ENCODE peak calls at places on chromosomes 5 and 9, in nine cellular contexts. G is fibroblast of lung; D is PC-3; L is ovary; S is fibroblast of mammary gland; O is GM23338; J is CD8-positive, alpha-beta T cell; Z is fibroblast of pulmonary artery; U is fibroblast of the aortic adventitia. B is an unnamed sample.

GRCh38 chr5:179241764-179242370 is 103.4 kb downstream of the ADAMTS2 start:
- DNase-seq in Z (no peak), S (no peak), G (no peak), D (no peak), J (no peak), L (no peak), U (no peak), O (no peak), B (peak; percentile 46)

GRCh38 chr9:91085499-91086291 is 276.0 kb downstream of the AUH start:
- DNase-seq in Z (peak; percentile 48), U (no peak), S (no peak), O (no peak), G (no peak), J (no peak), D (no peak), L (no peak), B (no peak)

GRCh38 chr9:36486454-36486932 is 86.2 kb upstream of the MELK start:
- DNase-seq in J (no peak), L (no peak), Z (peak; percentile 15), D (no peak), U (peak; percentile 18), O (peak; percentile 24), S (peak; percentile 7), G (peak; percentile 28), B (peak; percentile 28)

GRCh38 chr5:138840100-138840499 is 35.0 kb downstream of the LRRTM2 start:
- DNase-seq in U (no peak), D (no peak), J (no peak), L (no peak), S (no peak), G (no peak), O (no peak), Z (no peak), B (no peak)

GRCh38 chr5:69048233-69048632 is 45.6 kb upstream of the SLC30A5 start:
- DNase-seq in J (no peak), O (peak; percentile 56), D (peak; percentile 54), U (peak; percentile 5), S (peak; percentile 19), L (no peak), G (no peak), Z (no peak), B (no peak)

GRCh38 chr9:96150324-96151023 is 151.5 kb downstream of the HSD17B3 start:
- DNase-seq in U (no peak), L (no peak), O (no peak), G (peak; percentile 39), S (no peak), Z (no peak), J (peak; percentile 26), D (no peak), B (no peak)

GRCh38 chr5:55534436-55535198 is at the start of gene PLPP1:
- DNase-seq in D (peak; percentile 73), L (peak; percentile 92), U (peak; percentile 81), G (peak; percentile 87), J (peak; percentile 75), O (peak; percentile 94), S (peak; percentile 76), Z (peak; percentile 90), B (peak; percentile 93)

GRCh38 chr5:38845555-38846378 is at the start of gene OSMR:
- DNase-seq in G (peak; percentile 99), S (peak; percentile 98), L (peak; percentile 98), J (no peak), D (peak; percentile 98), O (peak; percentile 73), U (peak; percentile 99), Z (peak; percentile 99), B (peak; percentile 100)

GRCh38 chr9:33923079-33923478 is 106.1 kb downstream of the UBE2R2 start:
- DNase-seq in G (no peak), Z (no peak), J (no peak), U (no peak), D (no peak), S (no peak), O (no peak), L (no peak), B (no peak)

GRCh38 chr5:168215646-168216045 is 75.8 kb upstream of the WWC1 start:
- DNase-seq in O (peak; percentile 27), D (no peak), J (no peak), L (no peak), Z (no peak), U (no peak), G (no peak), S (no peak), B (no peak)

GRCh38 chr5:43631182-43631910 is 28.4 kb downstream of the NNT start:
- DNase-seq in D (peak; percentile 93), O (peak; percentile 98), G (peak; percentile 73), S (peak; percentile 87), J (no peak), L (peak; percentile 22), U (peak; percentile 86), Z (peak; percentile 85), B (peak; percentile 86)

GRCh38 chr5:125100342-125100741 is 353.9 kb upstream of the ZNF608 start:
- DNase-seq in G (no peak), O (no peak), D (no peak), Z (no peak), L (no peak), U (no peak), J (no peak), S (no peak), B (no peak)

GRCh38 chr5:44875661-44876250 is 67.0 kb downstream of the MRPS30 start:
- DNase-seq in S (peak; percentile 78), U (peak; percentile 22), Z (no peak), J (no peak), O (peak; percentile 7), D (peak; percentile 98), G (peak; percentile 94), L (no peak), B (no peak)

GRCh38 chr5:129465945-129466344 is 5.8 kb downstream of the ADAMTS19 start:
- DNase-seq in G (no peak), J (no peak), D (no peak), U (no peak), O (no peak), Z (no peak), L (no peak), S (no peak), B (no peak)

GRCh38 chr5:129459485-129460120 is 495 bp upstream of the ADAMTS19 start:
- DNase-seq in Z (peak; percentile 59), U (peak; percentile 3), J (no peak), G (peak; percentile 64), O (peak; percentile 86), S (peak; percentile 47), L (peak; percentile 15), D (no peak), B (peak; percentile 61)

GRCh38 chr5:129461816-129462396 is 1.8 kb downstream of the ADAMTS19 start:
- DNase-seq in D (no peak), L (no peak), G (no peak), Z (no peak), U (no peak), O (no peak), S (no peak), J (no peak), B (no peak)

GRCh38 chr5:129460951-129461815 is 1.1 kb downstream of the ADAMTS19 start:
- DNase-seq in J (no peak), U (peak; percentile 1), O (peak; percentile 82), L (peak; percentile 23), G (peak; percentile 36), D (peak; percentile 15), Z (peak; percentile 38), S (no peak), B (peak; percentile 24)

GRCh38 chr5:129460121-129460950 is at the start of gene ADAMTS19:
- DNase-seq in S (peak; percentile 56), L (no peak), O (peak; percentile 76), J (no peak), U (peak; percentile 10), D (peak; percentile 21), Z (peak; percentile 60), G (peak; percentile 71), B (peak; percentile 59)
- H3K4me3 ChIP-seq in S (peak within 1 kb of the TSS; percentile 63), L (peak within 1 kb of the TSS; percentile 57), O (peak within 1 kb of the TSS; percentile 87), J (no peak within 1 kb of the TSS), U (peak within 1 kb of the TSS; percentile 44), D (peak within 1 kb of the TSS; percentile 56), Z (peak within 1 kb of the TSS; percentile 58), G (peak within 1 kb of the TSS; percentile 53), B (peak within 1 kb of the TSS; percentile 50)

GRCh38 chr9:123493627-123494026 is 137.6 kb downstream of the CRB2 start:
- DNase-seq in Z (no peak), U (no peak), D (no peak), S (no peak), G (no peak), O (no peak), J (no peak), L (no peak), B (no peak)
- TF ChIP-seq CTCF in Z (no peak), U (no peak), D (no peak), S (no peak), G (no peak), O (no peak), J (no peak), L (no peak), B (no peak)

GRCh38 chr5:176810687-176811501 is 535 bp downstream of the UNC5A start:
- DNase-seq in L (no peak), U (no peak), D (no peak), Z (peak; percentile 2), O (peak; percentile 62), G (peak; percentile 39), S (no peak), J (no peak), B (peak; percentile 12)

GRCh38 chr5:176809544-176810083 is 745 bp upstream of the UNC5A start:
- DNase-seq in S (no peak), J (no peak), Z (no peak), L (no peak), D (no peak), U (no peak), O (peak; percentile 45), G (no peak), B (no peak)

GRCh38 chr5:176813587-176814312 is 3.4 kb downstream of the UNC5A start:
- DNase-seq in J (no peak), L (no peak), D (no peak), S (no peak), U (no peak), O (no peak), G (no peak), Z (no peak), B (no peak)

GRCh38 chr5:176812269-176813259 is 2.2 kb downstream of the UNC5A start:
- DNase-seq in O (peak; percentile 83), Z (peak; percentile 27), D (no peak), L (no peak), S (peak; percentile 14), J (no peak), U (no peak), G (no peak), B (peak; percentile 26)

DNA sequence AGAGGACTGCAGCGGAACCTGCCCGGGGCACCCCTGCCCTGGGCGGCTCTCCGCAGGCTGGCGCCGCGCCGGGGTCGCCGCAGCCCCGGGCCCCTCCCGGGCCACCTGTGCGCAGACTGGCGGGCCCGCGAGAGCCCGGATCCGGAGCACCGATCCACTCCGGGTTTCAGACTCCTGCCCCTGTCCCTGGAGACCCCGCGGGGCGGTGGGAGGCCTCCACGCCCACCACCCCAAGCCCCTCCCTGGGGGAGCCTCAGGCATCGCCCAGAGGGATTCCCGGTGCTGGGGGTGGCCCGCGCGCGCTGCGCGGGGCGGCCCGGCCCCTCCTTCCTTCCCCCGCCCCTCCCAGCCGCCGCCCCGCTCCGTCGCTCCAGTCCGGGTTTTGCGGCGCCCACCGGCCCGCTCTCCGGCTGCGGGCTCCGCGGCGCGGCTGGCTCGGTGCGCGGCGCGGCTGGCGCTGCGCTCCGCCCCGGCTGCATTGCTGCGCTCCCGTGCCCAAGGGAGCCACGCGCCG is at the start of gene UNC5A:
- DNase-seq in G (peak; percentile 59), O (peak; percentile 74), S (peak; percentile 21), Z (peak; percentile 36), J (no peak), L (peak; percentile 31), U (no peak), D (peak; percentile 51), B (peak; percentile 44)
- H3K4me3 ChIP-seq in G (no peak within 1 kb of the TSS), O (peak within 1 kb of the TSS; percentile 77), S (no peak within 1 kb of the TSS), Z (peak within 1 kb of the TSS; percentile 5), J (peak within 1 kb of the TSS; percentile 11), L (peak within 1 kb of the TSS; percentile 12), U (peak within 1 kb of the TSS; percentile 28), D (peak within 1 kb of the TSS; percentile 56), B (peak within 1 kb of the TSS; percentile 21)

GRCh38 chr5:73606206-73606753 is 19.7 kb upstream of the ARHGEF28 start:
- DNase-seq in D (no peak), L (no peak), J (no peak), S (no peak), Z (no peak), U (no peak), G (peak; percentile 35), O (no peak), B (peak; percentile 13)
- TF ChIP-seq CTCF in D (no peak), L (no peak), J (no peak), S (no peak), Z (no peak), U (no peak), G (no peak), O (no peak), B (no peak)

B was measured in cardiac fibroblast.